ENCODE peak calls at places on chromosomes 6 and 20, in nine cellular contexts. O, I, D, Q, X, L, T, Y and G are unnamed samples.

GRCh38 chr20:41110930-41111577 is 26.3 kb upstream of the PLCG1 start:
- DNase-seq in I (no peak), Y (no peak), Q (no peak), T (no peak), D (peak; percentile 91), X (no peak), O (no peak), L (no peak), G (no peak)

GRCh38 chr6:158825038-158825950 is 6.1 kb upstream of the EZR start:
- DNase-seq in Y (no peak), O (no peak), T (peak; percentile 34), D (no peak), Q (no peak), I (no peak), X (no peak), L (no peak), G (no peak)

GRCh38 chr20:50911030-50911429 is 20.2 kb downstream of the ADNP start:
- DNase-seq in Q (no peak), D (no peak), O (peak; percentile 91), I (no peak), L (no peak), X (peak; percentile 40), Y (no peak), T (no peak), G (peak; percentile 55)

GRCh38 chr6:166927240-166927941 is 29.0 kb downstream of the RNASET2 start:
- DNase-seq in X (no peak), L (no peak), Q (no peak), D (no peak), T (no peak), O (no peak), I (no peak), Y (no peak), G (no peak)

GRCh38 chr6:159983641-159984080 is 14.8 kb downstream of the IGF2R start:
- DNase-seq in T (no peak), X (no peak), O (peak; percentile 42), I (no peak), Q (no peak), L (no peak), D (no peak), Y (no peak), G (peak; percentile 61)

GRCh38 chr6:170378502-170378901 is 71.9 kb downstream of the FAM120B start:
- DNase-seq in X (no peak), Q (no peak), I (no peak), T (no peak), O (no peak), Y (no peak), L (no peak), D (no peak), G (no peak)

GRCh38 chr6:139569561-139569960 is 195.1 kb upstream of the CITED2 start:
- DNase-seq in D (peak; percentile 74), T (no peak), I (no peak), Y (no peak), Q (no peak), O (peak; percentile 84), L (no peak), X (peak; percentile 74), G (peak; percentile 68)

GRCh38 chr6:88750936-88751335 is 212.5 kb downstream of the RNGTT start:
- DNase-seq in X (no peak), T (no peak), Y (no peak), I (no peak), L (no peak), O (no peak), D (no peak), Q (no peak), G (no peak)

GRCh38 chr6:151160869-151161268 is 78.9 kb upstream of the AKAP12 start:
- DNase-seq in T (no peak), Y (no peak), L (peak; percentile 39), X (no peak), D (no peak), O (no peak), Q (peak; percentile 29), I (no peak), G (no peak)

GRCh38 chr20:46348231-46348803 is 40.0 kb upstream of the CDH22 start:
- DNase-seq in X (peak; percentile 19), T (peak; percentile 91), L (peak; percentile 46), D (no peak), I (no peak), Q (peak; percentile 79), Y (no peak), O (peak; percentile 44), G (peak; percentile 39)

GRCh38 chr20:58753267-58753928 is 60.8 kb downstream of the NPEPL1 start:
- DNase-seq in T (peak; percentile 67), O (no peak), Y (no peak), Q (peak; percentile 70), X (no peak), L (no peak), D (no peak), I (no peak), G (no peak)

GRCh38 chr6:26199773-26200728 is 112.8 kb downstream of the HFE start:
- DNase-seq in I (no peak), O (no peak), Y (no peak), T (no peak), X (peak; percentile 64), Q (peak; percentile 52), D (peak; percentile 41), L (no peak), G (peak; percentile 48)

GRCh38 chr6:131966443-131966842 is 15.3 kb upstream of the CCN2 start:
- DNase-seq in I (no peak), D (no peak), O (peak; percentile 74), Q (no peak), Y (no peak), X (peak; percentile 61), L (no peak), T (no peak), G (peak; percentile 91)

GRCh38 chr6:45900808-45901752 is 114.6 kb downstream of the CLIC5 start:
- DNase-seq in L (no peak), O (peak; percentile 90), Y (no peak), I (no peak), T (peak; percentile 61), D (no peak), Q (peak; percentile 21), X (peak; percentile 56), G (peak; percentile 54)

GRCh38 chr20:62508641-62509051 is 32.9 kb upstream of the GATA5 start:
- DNase-seq in Y (no peak), X (no peak), O (no peak), D (no peak), T (no peak), Q (no peak), L (no peak), I (no peak), G (no peak)

GRCh38 chr20:44056010-44056698 is 130.8 kb downstream of the JPH2 start:
- DNase-seq in I (no peak), O (no peak), L (no peak), D (peak; percentile 78), Y (no peak), T (peak; percentile 89), X (peak; percentile 25), Q (peak; percentile 77), G (no peak)

GRCh38 chr6:136921936-136922679 is at the start of gene SLC35D3:
- DNase-seq in Q (peak; percentile 52), D (no peak), O (no peak), Y (no peak), I (peak; percentile 29), T (peak; percentile 82), X (peak; percentile 23), L (no peak), G (peak; percentile 12)

DNA sequence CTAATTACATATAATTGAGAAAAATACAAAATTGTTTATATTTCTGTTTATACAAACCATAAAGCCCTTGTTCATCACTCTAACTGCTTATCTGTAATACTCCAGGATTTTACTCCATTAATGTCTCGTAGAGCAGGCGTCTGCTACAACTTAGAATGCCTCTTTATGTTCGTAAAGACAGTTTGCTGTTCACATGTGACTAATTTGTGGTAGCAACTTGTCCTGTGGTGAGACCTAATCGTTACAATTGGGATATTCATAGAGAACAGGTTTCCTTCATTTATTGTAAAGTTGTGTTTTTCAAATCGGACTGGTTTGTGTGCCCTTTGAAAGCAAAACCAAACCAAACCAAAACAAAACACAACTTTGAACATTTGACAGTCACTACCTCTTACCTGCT is 149.7 kb downstream of the ASCC3 start:
- DNase-seq in Q (no peak), O (no peak), L (no peak), Y (no peak), T (no peak), D (no peak), I (no peak), X (no peak), G (no peak)
- H3K4me3 ChIP-seq in Q (no peak overlapping the region), O (no peak overlapping the region), L (no peak overlapping the region), Y (no peak overlapping the region), T (no peak overlapping the region), D (no peak overlapping the region), I (no peak overlapping the region), X (no peak overlapping the region), G (no peak overlapping the region)

DNA sequence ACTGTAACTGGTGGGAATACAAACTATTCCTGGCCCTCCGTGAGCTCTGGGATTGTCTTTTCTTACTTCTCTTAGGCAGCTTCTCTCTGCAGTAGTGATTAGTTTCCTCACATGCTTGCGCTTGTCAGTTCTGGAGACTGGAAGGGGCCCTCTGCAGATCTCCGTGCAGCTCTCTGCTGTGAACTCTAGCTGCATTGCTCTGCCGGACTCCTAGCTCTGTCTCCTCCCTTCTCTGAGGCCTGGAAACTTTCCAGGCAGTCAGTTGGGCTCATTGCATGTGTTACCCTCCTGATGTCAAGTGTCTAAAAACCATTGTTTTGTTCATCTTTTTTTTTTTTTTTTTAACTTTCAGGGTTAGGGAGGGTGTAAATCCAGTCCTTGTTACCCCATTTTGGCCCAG is 102.3 kb downstream of the CTNNBL1 start:
- DNase-seq in Q (no peak), X (no peak), O (no peak), I (no peak), D (no peak), L (no peak), T (no peak), Y (no peak), G (no peak)
- TF ChIP-seq CTCF in Q (no peak), X (no peak), O (no peak), I (no peak), D (no peak), L (no peak), T (no peak), Y (no peak), G (no peak)

DNA sequence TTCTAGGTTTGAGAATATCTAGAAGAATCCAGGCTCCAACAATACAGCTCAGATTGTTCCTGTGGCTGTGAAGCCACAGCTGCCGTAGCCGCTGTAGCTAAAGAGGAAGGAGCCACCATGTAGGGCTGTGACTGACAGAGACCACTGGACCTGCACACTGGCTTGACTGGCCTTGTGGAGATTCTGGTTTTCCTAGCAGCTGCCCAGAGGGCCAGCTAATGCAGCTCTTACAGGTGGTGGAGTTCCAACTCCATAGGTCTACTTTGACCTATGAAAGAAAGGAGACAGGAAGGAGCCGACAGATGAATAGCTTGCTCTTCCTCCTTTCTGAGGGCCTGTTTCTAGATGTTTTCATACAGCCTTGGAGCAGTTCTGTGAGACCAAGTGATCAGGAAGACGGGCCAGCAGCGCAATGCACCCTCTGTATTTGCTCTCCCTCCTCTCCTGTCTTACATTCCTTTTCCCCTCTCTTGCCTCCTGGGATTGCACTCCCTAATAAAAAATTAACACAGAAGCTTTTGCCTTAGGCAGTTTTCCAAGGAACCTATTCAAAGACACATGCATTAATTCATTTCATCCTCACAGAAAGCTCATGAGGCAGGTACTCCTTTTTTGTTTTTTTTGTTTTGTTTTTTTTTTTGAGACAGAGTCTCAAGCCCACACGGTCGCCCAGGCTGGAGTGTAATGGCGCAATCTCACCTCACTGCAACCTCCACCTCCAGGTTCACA is 51.8 kb upstream of the MYB start:
- DNase-seq in D (no peak), O (no peak), Y (no peak), X (no peak), Q (no peak), T (no peak), I (no peak), L (no peak), G (no peak)
- H3K4me3 ChIP-seq in D (no peak overlapping the region), O (no peak overlapping the region), Y (no peak overlapping the region), X (no peak overlapping the region), Q (no peak overlapping the region), T (no peak overlapping the region), I (no peak overlapping the region), L (no peak overlapping the region), G (no peak overlapping the region)

GRCh38 chr20:23340524-23340923 is 10.1 kb upstream of the NXT1 start:
- DNase-seq in T (peak; percentile 90), L (peak; percentile 48), Q (peak; percentile 80), I (peak; percentile 59), Y (peak; percentile 43), X (peak; percentile 84), D (peak; percentile 82), O (peak; percentile 76), G (peak; percentile 76)
- TF ChIP-seq CTCF in T (peak; percentile 90), L (peak; percentile 54), Q (peak; percentile 69), I (peak; percentile 51), Y (peak; percentile 74), X (peak; percentile 80), D (peak; percentile 76), O (peak; percentile 74), G (peak; percentile 71)